ENCODE peak calls at places on chromosomes 5 and 9, in five cellular contexts. One of them, this sample, is unnamed.

GRCh38 chr5:78899922-78900362 is 85.2 kb downstream of the ARSB start:
- DNase-seq in anterior cingulate cortex: no peak
- DNase-seq in neural progenitor cell: peak; percentile 78
- DNase-seq in GM12864: no peak
- DNase-seq in stromal cell of bone marrow: no peak
- DNase-seq in this sample: peak; percentile 50

GRCh38 chr5:140469259-140469658 is 67.6 kb downstream of the ANKHD1 start:
- DNase-seq in anterior cingulate cortex: no peak
- DNase-seq in neural progenitor cell: no peak
- DNase-seq in GM12864: no peak
- DNase-seq in stromal cell of bone marrow: no peak
- DNase-seq in this sample: no peak

GRCh38 chr5:177369050-177369912 is 11.6 kb downstream of the RGS14 start:
- DNase-seq in anterior cingulate cortex: no peak
- DNase-seq in neural progenitor cell: peak; percentile 58
- DNase-seq in GM12864: no peak
- DNase-seq in stromal cell of bone marrow: no peak
- DNase-seq in this sample: no peak

GRCh38 chr9:9645006-9645405 is 967.8 kb downstream of the PTPRD start:
- DNase-seq in anterior cingulate cortex: no peak
- DNase-seq in neural progenitor cell: no peak
- DNase-seq in GM12864: no peak
- DNase-seq in stromal cell of bone marrow: no peak
- DNase-seq in this sample: no peak

GRCh38 chr9:130142635-130143034 is 29.6 kb upstream of the NCS1 start:
- DNase-seq in anterior cingulate cortex: no peak
- DNase-seq in neural progenitor cell: peak; percentile 47
- DNase-seq in GM12864: no peak
- DNase-seq in stromal cell of bone marrow: no peak
- DNase-seq in this sample: no peak

GRCh38 chr9:37061763-37062162 is 27.7 kb upstream of the PAX5 start:
- DNase-seq in anterior cingulate cortex: no peak
- DNase-seq in neural progenitor cell: no peak
- DNase-seq in GM12864: no peak
- DNase-seq in stromal cell of bone marrow: peak; percentile 31
- DNase-seq in this sample: no peak

GRCh38 chr5:89421035-89421434 is 538.1 kb upstream of the MEF2C start:
- DNase-seq in anterior cingulate cortex: no peak
- DNase-seq in neural progenitor cell: no peak
- DNase-seq in GM12864: no peak
- DNase-seq in stromal cell of bone marrow: no peak
- DNase-seq in this sample: no peak

GRCh38 chr5:126963822-126964375 is 66.5 kb downstream of the MARCHF3 start:
- DNase-seq in anterior cingulate cortex: no peak
- DNase-seq in neural progenitor cell: no peak
- DNase-seq in GM12864: no peak
- DNase-seq in stromal cell of bone marrow: no peak
- DNase-seq in this sample: no peak

GRCh38 chr5:158682631-158683030 is 417.1 kb downstream of the EBF1 start:
- DNase-seq in anterior cingulate cortex: no peak
- DNase-seq in neural progenitor cell: no peak
- DNase-seq in GM12864: no peak
- DNase-seq in stromal cell of bone marrow: no peak
- DNase-seq in this sample: no peak

GRCh38 chr9:129270903-129271431 is 92.9 kb upstream of the IER5L start:
- DNase-seq in anterior cingulate cortex: no peak
- DNase-seq in neural progenitor cell: no peak
- DNase-seq in GM12864: peak; percentile 76
- DNase-seq in stromal cell of bone marrow: peak; percentile 89
- DNase-seq in this sample: peak; percentile 8

GRCh38 chr9:136791466-136792276 is 527 bp downstream of the TMEM141 start:
- DNase-seq in anterior cingulate cortex: no peak
- DNase-seq in neural progenitor cell: peak; percentile 70
- DNase-seq in GM12864: no peak
- DNase-seq in stromal cell of bone marrow: no peak
- DNase-seq in this sample: peak; percentile 84

GRCh38 chr9:136213733-136214132 is 8.8 kb upstream of the LHX3 start:
- DNase-seq in anterior cingulate cortex: no peak
- DNase-seq in neural progenitor cell: no peak
- DNase-seq in GM12864: no peak
- DNase-seq in stromal cell of bone marrow: no peak
- DNase-seq in this sample: no peak